ENCODE peak calls at places on chromosomes 6 and 20, in seven cellular contexts. H, O, W, B, F, L and D are unnamed samples.

GRCh38 chr20:791056-791455 is 22.8 kb upstream of the SLC52A3 start:
- DNase-seq in H (no peak), O (no peak), W (no peak), B (no peak), F (no peak), L (no peak), D (no peak)

GRCh38 chr20:50128520-50128905 is 15.6 kb upstream of the UBE2V1 start:
- DNase-seq in H (no peak), O (no peak), W (no peak), B (no peak), F (no peak), L (no peak), D (no peak)

GRCh38 chr6:9412951-9413559 is 977.7 kb upstream of the SLC35B3 start:
- DNase-seq in H (peak; percentile 41), O (peak; percentile 34), W (no peak), B (peak; percentile 35), F (no peak), L (peak; percentile 17), D (peak; percentile 71)

GRCh38 chr6:143677891-143678737 is at the start of gene PHACTR2:
- DNase-seq in H (peak; percentile 76), O (peak; percentile 54), W (peak; percentile 82), B (peak; percentile 94), F (no peak), L (peak; percentile 74), D (no peak)

GRCh38 chr20:35467339-35468224 is 12.2 kb downstream of the CEP250 start:
- DNase-seq in H (peak; percentile 91), O (peak; percentile 21), W (no peak), B (no peak), F (no peak), L (no peak), D (no peak)

GRCh38 chr20:57682184-57683038 is 27.4 kb downstream of the PMEPA1 start:
- DNase-seq in H (no peak), O (no peak), W (no peak), B (peak; percentile 57), F (peak; percentile 57), L (no peak), D (no peak)

GRCh38 chr6:170290306-170291128 is at the start of gene DLL1:
- DNase-seq in H (no peak), O (no peak), W (peak; percentile 84), B (peak; percentile 74), F (no peak), L (no peak), D (no peak)

GRCh38 chr6:52503344-52503747 is 73.5 kb downstream of the TRAM2 start:
- DNase-seq in H (no peak), O (no peak), W (no peak), B (peak; percentile 55), F (no peak), L (peak; percentile 45), D (no peak)

GRCh38 chr6:2810092-2810671 is 31.5 kb downstream of the SERPINB1 start:
- DNase-seq in H (no peak), O (peak; percentile 96), W (no peak), B (no peak), F (no peak), L (no peak), D (no peak)

GRCh38 chr20:11117808-11118528 is 444.2 kb upstream of the JAG1 start:
- DNase-seq in H (no peak), O (peak; percentile 27), W (no peak), B (no peak), F (no peak), L (no peak), D (no peak)

GRCh38 chr6:114195736-114196403 is 147.0 kb downstream of the HS3ST5 start:
- DNase-seq in H (no peak), O (no peak), W (no peak), B (no peak), F (no peak), L (no peak), D (no peak)

GRCh38 chr20:24989162-24989561 is 3.4 kb downstream of the APMAP start:
- DNase-seq in H (no peak), O (no peak), W (no peak), B (no peak), F (no peak), L (no peak), D (no peak)

GRCh38 chr20:34216382-34216742 is 24.9 kb upstream of the ASIP start:
- DNase-seq in H (no peak), O (no peak), W (no peak), B (peak; percentile 53), F (no peak), L (no peak), D (no peak)

GRCh38 chr6:35722121-35722761 is 14.6 kb upstream of the ARMC12 start:
- DNase-seq in H (no peak), O (no peak), W (no peak), B (no peak), F (no peak), L (no peak), D (no peak)

GRCh38 chr6:89525786-89526562 is 93.0 kb downstream of the ANKRD6 start:
- DNase-seq in H (no peak), O (no peak), W (no peak), B (no peak), F (no peak), L (no peak), D (no peak)

GRCh38 chr6:169763308-169763707 is 11.9 kb downstream of the ERMARD start:
- DNase-seq in H (no peak), O (no peak), W (no peak), B (no peak), F (no peak), L (no peak), D (no peak)

GRCh38 chr20:52231230-52231746 is 39.7 kb upstream of the ZFP64 start:
- DNase-seq in H (peak; percentile 98), O (no peak), W (no peak), B (no peak), F (no peak), L (no peak), D (no peak)

GRCh38 chr6:168578036-168578435 is 137.1 kb downstream of the SMOC2 start:
- DNase-seq in H (no peak), O (no peak), W (peak; percentile 22), B (no peak), F (no peak), L (no peak), D (no peak)

GRCh38 chr6:168555618-168556273 is 114.8 kb downstream of the SMOC2 start:
- DNase-seq in H (no peak), O (no peak), W (no peak), B (no peak), F (no peak), L (no peak), D (no peak)

GRCh38 chr6:105560611-105561066 is 157.8 kb upstream of the PREP start:
- DNase-seq in H (no peak), O (no peak), W (no peak), B (no peak), F (peak; percentile 70), L (no peak), D (no peak)
- TF ChIP-seq JUND in H (no peak), O (no peak), W (no peak), B (no peak), F (no peak), L (no peak), D (no peak)

GRCh38 chr6:136660727-136661126 is 110.5 kb upstream of the MAP7 start:
- DNase-seq in H (no peak), O (no peak), W (no peak), B (no peak), F (no peak), L (no peak), D (no peak)

GRCh38 chr6:136669299-136669699 is 119.1 kb upstream of the MAP7 start:
- DNase-seq in H (peak; percentile 19), O (no peak), W (no peak), B (no peak), F (no peak), L (no peak), D (no peak)

GRCh38 chr6:136662347-136663237 is 112.4 kb upstream of the MAP7 start:
- DNase-seq in H (no peak), O (no peak), W (no peak), B (no peak), F (no peak), L (no peak), D (no peak)

GRCh38 chr6:136668571-136668970 is 118.3 kb upstream of the MAP7 start:
- DNase-seq in H (no peak), O (no peak), W (no peak), B (no peak), F (no peak), L (no peak), D (no peak)

GRCh38 chr6:136666041-136666440 is 115.8 kb upstream of the MAP7 start:
- DNase-seq in H (no peak), O (no peak), W (no peak), B (no peak), F (no peak), L (no peak), D (no peak)
- TF ChIP-seq JUND in H (no peak), O (no peak), W (no peak), B (no peak), F (no peak), L (no peak), D (no peak)

DNA sequence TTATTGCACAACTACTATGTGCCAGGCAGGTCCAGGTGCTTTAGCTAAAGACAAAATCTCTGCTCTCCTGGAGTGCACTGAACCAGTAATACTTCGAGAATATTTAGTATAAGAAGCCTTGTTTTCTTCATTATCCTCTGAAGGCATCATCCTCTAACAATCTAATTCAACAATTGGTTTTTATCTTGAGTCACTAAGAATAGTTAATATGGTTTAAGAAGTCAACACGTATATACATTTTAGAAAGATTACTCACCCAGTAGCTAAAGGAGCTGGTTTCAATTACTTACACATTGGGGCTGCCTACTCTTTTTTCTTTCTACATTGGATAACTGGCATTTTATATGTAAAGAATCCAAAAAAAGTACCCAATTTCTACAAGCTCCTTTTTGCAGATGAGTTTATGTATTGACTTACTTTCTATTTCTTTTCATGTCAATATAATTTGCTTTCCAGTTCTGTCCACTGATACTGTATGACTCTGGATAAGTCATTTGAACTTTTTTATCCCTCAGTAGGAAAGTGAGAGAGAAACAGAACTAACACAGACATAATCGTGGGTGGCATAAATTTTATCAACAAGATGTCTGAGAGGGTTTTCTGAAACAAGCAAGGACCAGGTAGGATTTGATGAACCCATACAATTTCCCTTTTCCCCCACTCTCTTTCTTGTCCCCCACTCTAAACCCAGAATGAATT is 312.5 kb downstream of the CLIC5 start:
- DNase-seq in H (no peak), O (no peak), W (no peak), B (no peak), F (no peak), L (no peak), D (no peak)
- TF ChIP-seq JUND in H (no peak), O (no peak), W (no peak), B (peak; percentile 59), F (no peak), L (no peak), D (no peak)

GRCh38 chr6:119145111-119145510 is 66.6 kb upstream of the FAM184A start:
- DNase-seq in H (no peak), O (no peak), W (peak; percentile 28), B (no peak), F (no peak), L (no peak), D (peak; percentile 26)

GRCh38 chr6:119142637-119143036 is 64.2 kb upstream of the FAM184A start:
- DNase-seq in H (no peak), O (no peak), W (no peak), B (no peak), F (no peak), L (no peak), D (no peak)

GRCh38 chr6:119138906-119139541 is 60.6 kb upstream of the FAM184A start:
- DNase-seq in H (no peak), O (no peak), W (no peak), B (no peak), F (no peak), L (no peak), D (no peak)

GRCh38 chr6:119140471-119141165 is 62.2 kb upstream of the FAM184A start:
- DNase-seq in H (no peak), O (no peak), W (peak; percentile 22), B (no peak), F (no peak), L (no peak), D (no peak)

GRCh38 chr6:119142051-119142450 is 63.6 kb upstream of the FAM184A start:
- DNase-seq in H (no peak), O (no peak), W (peak; percentile 27), B (no peak), F (no peak), L (no peak), D (no peak)
- TF ChIP-seq JUND in H (no peak), O (no peak), W (no peak), B (no peak), F (no peak), L (no peak), D (no peak)